ENCODE peak calls at places on chromosomes 3 and 15, in nine cellular contexts. H, G, A, R, I, Z, V, Y and O are unnamed samples.

GRCh38 chr3:59659755-59660154 is 609.9 kb upstream of the CFAP20DC start:
- DNase-seq in Z (no peak), V (no peak), H (no peak), R (no peak), G (no peak), A (no peak), Y (no peak), I (no peak), O (no peak)

GRCh38 chr3:128482857-128483656 is 9.9 kb downstream of the GATA2 start:
- DNase-seq in H (no peak), G (peak), Z (peak), R (peak), Y (no peak), A (no peak), V (no peak), I (peak), O (peak)

GRCh38 chr3:198079771-198080520 is 119.9 kb downstream of the LMLN start:
- DNase-seq in A (no peak), I (no peak), V (peak), R (peak), Y (peak), G (peak), Z (no peak), H (no peak), O (peak)

GRCh38 chr15:85839637-85840036 is 44.9 kb upstream of the KLHL25 start:
- DNase-seq in V (no peak), G (no peak), H (no peak), Z (no peak), I (no peak), A (no peak), R (no peak), Y (no peak), O (no peak)

GRCh38 chr3:33377931-33378330 is 62.3 kb downstream of the UBP1 start:
- DNase-seq in Y (no peak), I (no peak), A (no peak), H (no peak), V (no peak), Z (peak), R (peak), G (peak), O (peak)

GRCh38 chr3:101978348-101978747 is 129.0 kb downstream of the NFKBIZ start:
- DNase-seq in A (no peak), I (no peak), R (no peak), V (no peak), Y (no peak), G (no peak), Z (no peak), H (no peak), O (no peak)

GRCh38 chr3:23840521-23840920 is 34.8 kb downstream of the UBE2E1 start:
- DNase-seq in Y (no peak), H (no peak), G (no peak), R (no peak), A (no peak), V (no peak), Z (no peak), I (no peak), O (no peak)

GRCh38 chr15:48361690-48362089 is 30.5 kb downstream of the DUT start:
- DNase-seq in Y (no peak), R (no peak), H (no peak), I (no peak), Z (peak), V (no peak), A (no peak), G (no peak), O (no peak)

GRCh38 chr3:119352235-119352634 is 58.1 kb downstream of the ARHGAP31 start:
- DNase-seq in G (peak), A (no peak), R (no peak), Z (peak), I (no peak), V (peak), Y (no peak), H (no peak), O (no peak)

GRCh38 chr15:50330921-50331320 is 24.1 kb downstream of the GABPB1 start:
- DNase-seq in I (no peak), Z (no peak), V (no peak), G (peak), Y (no peak), A (no peak), R (peak), H (no peak), O (no peak)

GRCh38 chr3:34073961-34074360 is 275.5 kb downstream of the PDCD6IP start:
- DNase-seq in R (no peak), V (peak), Z (no peak), H (no peak), I (no peak), A (no peak), G (no peak), Y (no peak), O (no peak)

GRCh38 chr3:170903123-170903522 is 5.3 kb downstream of the EIF5A2 start:
- DNase-seq in R (no peak), G (no peak), V (no peak), I (no peak), Z (no peak), Y (no peak), H (no peak), A (no peak), O (no peak)

GRCh38 chr15:25944386-25944785 is 81.3 kb upstream of the ATP10A start:
- DNase-seq in I (no peak), V (no peak), Y (no peak), R (no peak), A (no peak), G (no peak), Z (no peak), H (no peak), O (no peak)

GRCh38 chr3:71062920-71063767 is 520.4 kb downstream of the FOXP1 start:
- DNase-seq in Z (peak), H (no peak), G (peak), I (no peak), Y (no peak), R (peak), V (no peak), A (no peak), O (no peak)

GRCh38 chr3:66464512-66464894 is 36.3 kb downstream of the LRIG1 start:
- DNase-seq in A (no peak), R (peak), Z (no peak), Y (no peak), H (no peak), I (no peak), G (peak), V (no peak), O (peak)

GRCh38 chr15:86553116-86553515 is 473.4 kb downstream of the AGBL1 start:
- DNase-seq in V (no peak), Y (no peak), A (no peak), G (peak), I (no peak), R (no peak), H (no peak), Z (no peak), O (no peak)

GRCh38 chr3:139325551-139325950 is 18.3 kb upstream of the MRPS22 start:
- DNase-seq in I (no peak), A (no peak), Y (no peak), Z (no peak), R (no peak), H (no peak), G (no peak), V (no peak), O (no peak)

GRCh38 chr15:64559243-64559642 is 98.9 kb downstream of the ZNF609 start:
- DNase-seq in V (no peak), H (no peak), Y (no peak), I (no peak), A (no peak), Z (no peak), R (no peak), G (no peak), O (no peak)

GRCh38 chr3:16088496-16088895 is 86.0 kb upstream of the GALNT15 start:
- DNase-seq in V (no peak), I (no peak), A (no peak), G (peak), Z (peak), R (no peak), Y (no peak), H (no peak), O (peak)

GRCh38 chr3:196012941-196013471 is 68.9 kb downstream of the TFRC start:
- DNase-seq in Y (no peak), Z (no peak), R (no peak), H (no peak), V (no peak), I (no peak), A (no peak), G (peak), O (no peak)

GRCh38 chr3:133591271-133591742 is 17.8 kb downstream of the CDV3 start:
- DNase-seq in V (no peak), H (no peak), A (no peak), R (peak), G (peak), Y (no peak), Z (peak), I (no peak), O (peak)

GRCh38 chr3:52495096-52495495 is at the start of gene STAB1:
- DNase-seq in Z (no peak), G (no peak), R (peak), V (no peak), H (no peak), A (no peak), I (no peak), Y (peak), O (no peak)

GRCh38 chr15:55921744-55922143 is 71.7 kb downstream of the NEDD4 start:
- DNase-seq in Z (no peak), A (no peak), H (no peak), G (no peak), V (no peak), R (no peak), Y (no peak), I (no peak), O (no peak)

GRCh38 chr3:125262155-125262554 is 49.6 kb upstream of the SLC12A8 start:
- DNase-seq in R (peak), V (no peak), H (no peak), A (no peak), G (no peak), Y (no peak), Z (no peak), I (no peak), O (no peak)

DNA sequence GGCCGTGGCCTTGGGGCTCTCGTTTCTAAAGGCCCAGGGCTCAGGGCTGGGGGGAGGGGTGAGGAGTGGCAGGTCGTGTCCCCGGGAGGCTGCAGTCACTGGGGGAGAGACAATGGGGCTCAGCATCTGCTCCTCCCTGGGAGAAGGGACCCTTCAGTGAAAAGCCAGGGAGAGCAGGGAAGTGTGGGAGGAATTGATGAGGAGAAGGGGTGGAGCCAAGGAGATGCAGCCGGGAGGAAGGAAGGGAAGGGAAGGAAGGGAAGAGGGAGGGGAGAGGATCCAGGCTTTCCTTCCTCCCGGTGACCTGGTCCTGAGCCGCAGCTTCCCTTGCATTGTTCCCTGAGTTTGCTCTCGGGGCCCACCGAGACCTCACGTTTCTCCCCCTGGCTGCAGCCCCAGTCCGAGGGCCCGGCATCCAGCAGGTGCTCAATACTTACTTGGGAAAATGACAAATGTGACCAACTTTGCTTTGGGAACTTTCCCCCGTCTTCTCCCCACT is 1.4 kb upstream of the ZNF710 start:
- DNase-seq in R (peak), Z (peak), V (no peak), H (no peak), Y (no peak), I (no peak), A (no peak), G (peak), O (peak)
- H3K4me3 ChIP-seq in R (no peak), Z (peak), V (no peak), H (peak), Y (peak), I (peak), A (peak), G (peak), O (peak)

DNA sequence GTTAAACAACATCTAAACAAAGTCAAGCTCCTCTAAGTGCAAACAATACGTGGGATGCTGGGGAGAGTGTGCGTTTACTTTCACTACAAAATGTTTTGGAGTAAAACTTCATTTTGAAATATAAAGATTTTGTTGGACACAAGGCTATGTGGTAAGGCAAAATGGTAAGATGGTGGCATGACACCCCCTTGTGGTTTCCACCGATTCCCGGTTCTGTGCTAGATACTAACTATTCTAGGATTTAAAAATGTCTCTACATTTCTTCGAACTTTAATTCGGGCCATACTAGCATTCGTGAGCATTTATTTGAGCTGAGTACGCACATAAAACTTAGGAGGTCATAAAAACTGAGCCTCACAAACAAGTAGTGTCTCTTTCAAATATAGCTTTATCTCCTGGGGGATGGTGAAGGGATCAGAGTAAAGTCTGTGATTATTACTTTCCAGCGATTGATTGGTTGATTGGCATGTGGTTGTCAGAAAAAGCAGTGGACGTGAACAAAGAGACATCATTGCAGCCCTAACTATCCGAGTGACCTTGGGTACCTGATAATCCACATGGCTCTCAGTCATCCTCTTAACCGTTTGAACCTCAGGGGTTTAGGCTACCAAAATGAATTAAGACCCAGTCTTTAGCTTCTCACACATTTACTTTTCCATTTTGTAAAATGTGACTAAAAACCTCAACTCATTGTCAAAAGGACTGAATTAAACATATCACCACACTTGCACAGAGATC is 1.1 kb upstream of the ZNF639 start:
- DNase-seq in Y (peak), A (no peak), G (peak), V (peak), I (no peak), R (peak), Z (peak), H (no peak), O (peak)
- TF ChIP-seq CTCF in Y (peak), A (peak), G (peak), V (peak), I (peak), R (peak), Z (peak), H (no peak), O (peak)

GRCh38 chr15:70258369-70259029 is 160.8 kb upstream of the TLE3 start:
- DNase-seq in V (peak), H (no peak), A (no peak), Z (no peak), I (no peak), G (no peak), Y (peak), R (peak), O (no peak)
- H3K4me3 ChIP-seq in V (no peak), H (no peak), A (no peak), Z (no peak), I (no peak), G (no peak), Y (no peak), R (no peak), O (no peak)

DNA sequence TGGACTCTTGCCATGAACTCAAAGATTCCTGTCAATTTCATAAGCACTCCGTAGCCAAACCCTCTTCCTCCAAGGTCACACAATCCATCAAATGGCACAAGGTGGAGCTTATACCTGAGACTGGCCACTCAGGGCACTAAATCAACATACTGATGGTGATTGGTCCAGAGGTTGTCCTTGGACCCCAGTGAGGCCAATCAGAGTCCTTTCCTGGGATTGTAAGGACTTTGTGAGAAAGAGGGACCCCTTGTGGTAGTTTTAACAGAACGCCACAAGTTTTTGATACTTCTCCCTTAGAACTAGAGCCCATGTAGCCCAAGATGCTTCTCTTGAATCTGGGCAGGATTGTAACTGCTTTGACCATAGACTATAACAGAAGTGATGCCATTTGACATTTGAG is 44.4 kb upstream of the LARS2 start:
- DNase-seq in I (no peak), G (no peak), R (peak), V (peak), A (no peak), H (no peak), Y (no peak), Z (no peak), O (no peak)
- TF ChIP-seq CTCF in I (no peak), G (no peak), R (no peak), V (peak), A (no peak), H (no peak), Y (no peak), Z (no peak), O (no peak)